ENCODE peak calls at places on chromosome 6, in seven cellular contexts. N is PC-3; Z is CD8-positive, alpha-beta T cell; H is IMR-90; K is neural progenitor cell; S is transverse colon; U is endothelial cell of umbilical vein. C is an unnamed sample.

GRCh38 chr6:143745160-143746133 is 67.7 kb downstream of the PHACTR2 start:
- DNase-seq in N (peak; percentile 48), U (peak; percentile 57), K (peak; percentile 65), Z (no peak), H (peak; percentile 76), S (peak; percentile 62), C (peak; percentile 62)

GRCh38 chr6:41538556-41539182 is 7.5 kb upstream of the FOXP4 start:
- DNase-seq in K (no peak), Z (no peak), S (no peak), H (peak; percentile 13), U (no peak), N (no peak), C (no peak)

GRCh38 chr6:140346461-140346860 is 972.0 kb upstream of the CITED2 start:
- DNase-seq in S (no peak), K (no peak), Z (no peak), U (peak; percentile 97), N (no peak), H (peak; percentile 26), C (peak; percentile 47)

GRCh38 chr6:170211404-170212025 is 79.4 kb downstream of the DLL1 start:
- DNase-seq in S (no peak), H (no peak), U (no peak), N (no peak), Z (peak; percentile 2), K (no peak), C (no peak)

GRCh38 chr6:52364480-52365166 is 2.7 kb downstream of the PAQR8 start:
- DNase-seq in H (no peak), N (no peak), Z (no peak), K (no peak), U (no peak), S (no peak), C (no peak)

GRCh38 chr6:24549674-24550418 is 55.1 kb downstream of the ALDH5A1 start:
- DNase-seq in S (no peak), N (peak; percentile 7), Z (no peak), U (no peak), H (no peak), K (no peak), C (no peak)

GRCh38 chr6:34598725-34599124 is 42.6 kb upstream of the SPDEF start:
- DNase-seq in S (no peak), N (peak; percentile 24), H (peak; percentile 19), Z (no peak), U (no peak), K (no peak), C (no peak)

GRCh38 chr6:166446567-166447065 is 63.9 kb upstream of the MPC1 start:
- DNase-seq in N (no peak), U (no peak), Z (no peak), H (peak; percentile 15), K (no peak), S (no peak), C (no peak)

GRCh38 chr6:81694855-81695254 is 57.6 kb downstream of the TENT5A start:
- DNase-seq in N (no peak), S (no peak), K (no peak), U (no peak), H (no peak), Z (no peak), C (peak; percentile 28)

GRCh38 chr6:47009583-47009982 is 32.5 kb downstream of the ADGRF1 start:
- DNase-seq in H (no peak), N (no peak), S (no peak), Z (no peak), K (no peak), U (no peak), C (peak; percentile 10)

GRCh38 chr6:132054525-132054924 is 103.4 kb upstream of the CCN2 start:
- DNase-seq in U (no peak), N (peak; percentile 65), H (peak; percentile 90), K (no peak), Z (no peak), S (no peak), C (peak; percentile 55)

GRCh38 chr6:77124604-77125003 is 338.7 kb downstream of the HTR1B start:
- DNase-seq in H (peak; percentile 51), S (no peak), Z (no peak), K (no peak), U (no peak), N (peak; percentile 9), C (peak; percentile 14)

GRCh38 chr6:135274561-135275293 is 93.6 kb downstream of the MYB start:
- DNase-seq in Z (no peak), K (no peak), S (no peak), N (no peak), H (peak; percentile 34), U (no peak), C (peak; percentile 26)

GRCh38 chr6:96520851-96521115 is 823 bp upstream of the UFL1 start:
- DNase-seq in K (no peak), N (no peak), H (no peak), U (no peak), Z (no peak), S (no peak), C (peak; percentile 3)

GRCh38 chr6:10598084-10598960 is 77.2 kb downstream of the GCNT2 start:
- DNase-seq in S (no peak), K (no peak), N (peak; percentile 13), Z (no peak), U (no peak), H (no peak), C (no peak)

GRCh38 chr6:43695078-43695966 is 7.7 kb upstream of the MRPS18A start:
- DNase-seq in U (no peak), H (no peak), K (peak; percentile 37), S (peak; percentile 90), Z (no peak), N (no peak), C (no peak)

GRCh38 chr6:71588490-71588889 is 297.9 kb upstream of the RIMS1 start:
- DNase-seq in N (no peak), Z (no peak), S (no peak), K (no peak), H (no peak), U (no peak), C (no peak)

GRCh38 chr6:155224031-155224451 is 39.8 kb upstream of the CLDN20 start:
- DNase-seq in H (peak; percentile 95), N (peak; percentile 93), Z (no peak), K (no peak), U (peak; percentile 90), S (no peak), C (peak; percentile 51)

GRCh38 chr6:12028194-12028593 is 16.1 kb downstream of the HIVEP1 start:
- DNase-seq in Z (no peak), S (no peak), N (no peak), U (no peak), H (no peak), K (no peak), C (no peak)

GRCh38 chr6:12033770-12034169 is 21.7 kb downstream of the HIVEP1 start:
- DNase-seq in H (peak; percentile 56), Z (no peak), K (no peak), N (peak; percentile 69), U (no peak), S (no peak), C (peak; percentile 66)

GRCh38 chr6:12029979-12030737 is 18.0 kb downstream of the HIVEP1 start:
- DNase-seq in N (no peak), H (no peak), U (no peak), S (no peak), Z (no peak), K (no peak), C (no peak)

GRCh38 chr6:12032783-12033573 is 20.9 kb downstream of the HIVEP1 start:
- DNase-seq in K (no peak), H (no peak), U (no peak), N (no peak), Z (no peak), S (no peak), C (no peak)

DNA sequence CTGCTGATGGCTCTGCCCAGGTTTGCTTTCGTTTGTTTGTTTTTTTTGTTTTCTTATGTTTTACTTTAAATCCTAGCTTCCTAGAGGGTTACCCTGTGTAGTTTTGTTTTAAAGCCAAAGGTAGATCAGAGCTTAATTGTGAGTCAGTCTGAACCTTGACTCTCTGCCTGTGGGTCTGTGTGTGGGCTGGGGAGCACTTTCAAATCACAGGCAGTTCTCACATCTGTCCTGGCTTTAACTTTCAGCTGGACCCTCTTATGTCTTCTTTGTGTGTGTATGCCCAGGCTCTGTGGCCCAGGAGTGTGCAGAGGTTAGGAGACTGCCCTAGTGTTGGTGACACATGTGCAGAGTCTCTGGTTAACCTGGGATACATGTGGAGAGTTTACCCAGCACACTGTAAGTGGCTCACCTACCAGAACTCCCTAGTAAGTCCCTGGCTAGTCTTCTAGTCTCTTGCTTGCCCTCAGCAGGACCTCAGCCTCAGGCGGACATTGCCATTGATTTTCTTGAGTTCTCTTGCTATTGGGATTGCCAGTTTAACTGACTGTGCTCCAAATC is 19.0 kb downstream of the HIVEP1 start:
- DNase-seq in S (no peak), H (peak; percentile 57), U (no peak), N (no peak), K (no peak), Z (no peak), C (no peak)
- H3K9me3 ChIP-seq in S (peaks cover 5% of the 10 kb centered on the region), H (no peaks in the 10 kb centered on the region), U (no peaks in the 10 kb centered on the region), N (peaks cover 7% of the 10 kb centered on the region), K (no peaks in the 10 kb centered on the region), Z (peaks cover 7% of the 10 kb centered on the region), C (peaks cover 12% of the 10 kb centered on the region)

DNA sequence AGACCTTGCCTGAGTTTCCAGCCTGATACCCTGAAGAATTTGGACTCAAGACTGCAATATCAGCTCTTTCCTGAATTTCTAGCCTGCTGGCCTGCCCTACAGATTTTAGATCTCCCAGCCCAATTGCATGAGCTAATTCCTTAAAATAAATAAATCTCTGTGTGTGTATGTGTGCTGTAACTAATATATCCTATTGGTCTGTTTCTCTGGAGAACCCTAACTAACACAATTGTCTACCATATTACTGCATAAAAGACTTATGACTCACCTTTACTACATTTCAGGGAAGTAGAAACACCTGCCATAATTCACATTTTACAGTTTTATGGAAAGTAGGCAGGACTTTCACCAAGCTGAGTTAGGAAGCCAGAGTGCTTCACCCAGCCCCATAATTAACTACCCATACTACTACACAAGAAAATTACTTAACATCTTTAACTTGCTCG is 90.7 kb upstream of the BEND6 start:
- DNase-seq in N (peak; percentile 75), Z (no peak), S (no peak), H (peak; percentile 85), U (peak; percentile 33), K (no peak), C (peak; percentile 31)
- H3K4me1 ChIP-seq in N (peaks cover 80% of the 10 kb centered on the region), Z (no peaks in the 10 kb centered on the region), S (peaks cover 52% of the 10 kb centered on the region), H (peaks cover 29% of the 10 kb centered on the region), U (peaks cover 73% of the 10 kb centered on the region), K (peaks cover 18% of the 10 kb centered on the region), C (peaks cover 77% of the 10 kb centered on the region)

GRCh38 chr6:105136433-105137350 is 43.1 kb downstream of the POPDC3 start:
- DNase-seq in S (peak; percentile 55), U (peak; percentile 55), H (peak; percentile 59), K (peak; percentile 87), N (no peak), Z (peak; percentile 8), C (peak; percentile 77)
- H3K4me3 ChIP-seq in S (peak overlapping the region; percentile 62), U (peak overlapping the region; percentile 53), H (peak overlapping the region; percentile 86), K (peak overlapping the region; percentile 72), N (no peak overlapping the region), Z (peak overlapping the region; percentile 41), C (peak overlapping the region; percentile 88)

DNA sequence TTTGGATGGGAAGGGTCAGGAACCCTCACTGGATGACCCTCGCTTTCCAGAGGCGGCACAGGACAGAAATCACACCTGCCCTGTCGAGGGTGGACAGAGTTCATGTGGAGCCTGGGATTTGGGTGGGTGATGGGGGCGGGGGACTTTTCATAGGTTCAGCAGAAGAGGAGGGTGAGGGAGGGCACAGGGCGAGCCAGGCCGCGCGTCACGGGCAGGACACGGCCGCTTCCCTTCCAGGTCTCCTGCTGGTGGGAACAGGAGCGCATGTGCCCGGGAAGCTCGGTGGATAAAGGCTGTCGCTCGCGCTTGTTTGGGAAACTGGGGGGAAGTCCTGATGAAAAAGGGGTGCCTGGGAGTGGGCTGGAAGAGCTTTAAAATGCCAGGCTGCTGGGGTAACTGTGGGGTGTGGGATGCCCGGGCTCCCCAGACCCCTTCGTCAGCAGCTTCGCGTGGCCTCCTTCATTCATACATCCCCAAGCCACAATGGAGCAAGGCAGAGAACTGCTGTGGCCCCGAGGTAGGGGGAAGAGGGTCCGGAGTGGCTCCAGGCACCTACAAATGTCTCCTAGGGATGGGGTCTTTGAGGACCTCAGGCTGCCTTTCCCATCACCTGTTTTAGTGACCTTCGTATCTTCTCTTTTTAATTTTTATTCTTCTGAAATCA is 102.2 kb downstream of the DACT2 start:
- DNase-seq in N (no peak), S (no peak), U (no peak), K (no peak), H (no peak), Z (no peak), C (no peak)
- H3K9me3 ChIP-seq in N (no peaks in the 10 kb centered on the region), S (no peaks in the 10 kb centered on the region), U (no peaks in the 10 kb centered on the region), K (no peaks in the 10 kb centered on the region), H (peaks cover 38% of the 10 kb centered on the region), Z (no peaks in the 10 kb centered on the region), C (no peaks in the 10 kb centered on the region)